ENCODE peak calls at places on chromosomes 4 and X, in five cellular contexts. Q is endothelial cell, R is colonic mucosa, H is GM20000, F is BJ. V is an unnamed sample.

GRCh38 chr4:40980318-40980883 is 230.6 kb downstream of the NSUN7 start:
- DNase-seq in F (no peak), H (peak; percentile 10), R (no peak), Q (peak; percentile 6), V (no peak)

GRCh38 chrX:18973527-18974192 is 10.3 kb downstream of the PHKA2 start:
- DNase-seq in Q (no peak), F (no peak), H (no peak), R (peak; percentile 53), V (no peak)

GRCh38 chr4:54067163-54067562 is 2.8 kb upstream of the CHIC2 start:
- DNase-seq in R (peak; percentile 86), F (no peak), H (no peak), Q (peak; percentile 9), V (no peak)

GRCh38 chr4:67054901-67055300 is 490.4 kb downstream of the CENPC start:
- DNase-seq in F (no peak), Q (no peak), H (no peak), R (no peak), V (no peak)

GRCh38 chr4:145868637-145869409 is 69.8 kb downstream of the ZNF827 start:
- DNase-seq in H (peak; percentile 18), F (no peak), R (no peak), Q (no peak), V (no peak)

GRCh38 chr4:169619518-169619957 is 840 bp upstream of the CLCN3 start:
- DNase-seq in Q (peak; percentile 20), F (no peak), H (peak; percentile 56), R (peak; percentile 78), V (peak; percentile 28)

GRCh38 chr4:31575504-31575903 is 855.3 kb downstream of the PCDH7 start:
- DNase-seq in F (no peak), Q (no peak), R (no peak), H (no peak), V (no peak)

GRCh38 chrX:7948483-7948882 is 21.3 kb upstream of the PNPLA4 start:
- DNase-seq in R (no peak), F (no peak), Q (no peak), H (no peak), V (no peak)

GRCh38 chrX:45126158-45126557 is 74.5 kb downstream of the DIPK2B start:
- DNase-seq in R (no peak), H (no peak), Q (no peak), F (no peak), V (no peak)

GRCh38 chrX:56248492-56248891 is 16.3 kb downstream of the KLF8 start:
- DNase-seq in F (no peak), H (peak; percentile 42), Q (peak; percentile 43), R (peak; percentile 49), V (peak; percentile 33)

GRCh38 chr4:177455591-177455990 is 13.4 kb upstream of the AGA start:
- DNase-seq in F (no peak), R (peak; percentile 77), Q (no peak), H (no peak), V (no peak)

GRCh38 chrX:2410279-2411020 is 90.3 kb downstream of the DHRSX start:
- DNase-seq in R (peak; percentile 76), F (no peak), Q (no peak), H (no peak), V (no peak)

GRCh38 chrX:66150188-66150587 is 13.9 kb upstream of the HEPH start:
- DNase-seq in R (no peak), F (no peak), Q (no peak), H (no peak), V (no peak)

GRCh38 chr4:145351162-145351561 is 130.5 kb upstream of the SMAD1 start:
- DNase-seq in R (no peak), F (no peak), H (no peak), Q (no peak), V (no peak)

GRCh38 chr4:37243061-37243460 is 1.5 kb upstream of the NWD2 start:
- DNase-seq in Q (peak; percentile 12), H (peak; percentile 19), F (no peak), R (no peak), V (no peak)

DNA sequence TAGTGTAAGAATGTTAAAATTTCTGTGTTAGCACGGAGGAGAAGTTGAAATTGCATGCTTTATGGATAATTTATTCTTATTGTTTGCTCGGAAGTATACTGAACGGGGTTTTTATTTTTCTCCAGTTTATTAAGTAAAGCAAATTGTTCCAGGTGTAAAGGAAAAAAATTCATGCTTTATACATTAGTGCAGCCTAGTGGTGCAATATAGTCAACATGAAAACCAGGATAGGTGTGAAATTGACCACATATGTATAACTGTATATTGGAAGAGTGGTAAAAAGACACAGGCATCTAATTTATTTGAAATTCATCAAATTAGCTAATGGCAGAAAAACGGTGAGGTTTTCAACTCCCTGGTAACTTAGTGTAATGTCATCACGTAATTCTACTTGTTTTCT is 959 bp downstream of the BRS3 start:
- DNase-seq in R (no peak), H (no peak), F (no peak), Q (no peak), V (no peak)
- TF ChIP-seq CTCF in R (no peak), H (no peak), F (no peak), Q (no peak), V (no peak)

GRCh38 chrX:104342065-104342464 is 87.3 kb upstream of the ESX1 start:
- DNase-seq in R (no peak), Q (no peak), F (no peak), H (no peak), V (no peak)

GRCh38 chrX:104347860-104348259 is 93.1 kb upstream of the ESX1 start:
- DNase-seq in F (no peak), R (no peak), Q (no peak), H (no peak), V (no peak)

GRCh38 chrX:104343408-104344129 is 88.8 kb upstream of the ESX1 start:
- DNase-seq in F (peak; percentile 47), R (peak; percentile 77), H (peak; percentile 4), Q (peak; percentile 68), V (no peak)
- TF ChIP-seq CTCF in F (peak; percentile 59), R (peak; percentile 57), H (peak; percentile 12), Q (peak; percentile 49), V (peak; percentile 26)

GRCh38 chrX:154717824-154718223 is 33.1 kb downstream of the GAB3 start:
- DNase-seq in R (no peak), F (no peak), Q (no peak), H (no peak), V (no peak)

GRCh38 chrX:154712781-154713391 is 38.0 kb downstream of the GAB3 start:
- DNase-seq in Q (no peak), R (no peak), F (no peak), H (peak; percentile 60), V (no peak)

GRCh38 chrX:154711264-154711663 is 39.6 kb downstream of the GAB3 start:
- DNase-seq in F (no peak), R (no peak), H (no peak), Q (no peak), V (no peak)

GRCh38 chrX:154715825-154716224 is 35.1 kb downstream of the GAB3 start:
- DNase-seq in R (no peak), F (no peak), Q (no peak), H (no peak), V (no peak)

GRCh38 chrX:154714925-154715324 is 36.0 kb downstream of the GAB3 start:
- DNase-seq in F (no peak), H (peak; percentile 42), Q (peak; percentile 50), R (peak; percentile 52), V (no peak)
- TF ChIP-seq CTCF in F (peak; percentile 68), H (peak; percentile 64), Q (peak; percentile 78), R (peak; percentile 82), V (peak; percentile 66)

DNA sequence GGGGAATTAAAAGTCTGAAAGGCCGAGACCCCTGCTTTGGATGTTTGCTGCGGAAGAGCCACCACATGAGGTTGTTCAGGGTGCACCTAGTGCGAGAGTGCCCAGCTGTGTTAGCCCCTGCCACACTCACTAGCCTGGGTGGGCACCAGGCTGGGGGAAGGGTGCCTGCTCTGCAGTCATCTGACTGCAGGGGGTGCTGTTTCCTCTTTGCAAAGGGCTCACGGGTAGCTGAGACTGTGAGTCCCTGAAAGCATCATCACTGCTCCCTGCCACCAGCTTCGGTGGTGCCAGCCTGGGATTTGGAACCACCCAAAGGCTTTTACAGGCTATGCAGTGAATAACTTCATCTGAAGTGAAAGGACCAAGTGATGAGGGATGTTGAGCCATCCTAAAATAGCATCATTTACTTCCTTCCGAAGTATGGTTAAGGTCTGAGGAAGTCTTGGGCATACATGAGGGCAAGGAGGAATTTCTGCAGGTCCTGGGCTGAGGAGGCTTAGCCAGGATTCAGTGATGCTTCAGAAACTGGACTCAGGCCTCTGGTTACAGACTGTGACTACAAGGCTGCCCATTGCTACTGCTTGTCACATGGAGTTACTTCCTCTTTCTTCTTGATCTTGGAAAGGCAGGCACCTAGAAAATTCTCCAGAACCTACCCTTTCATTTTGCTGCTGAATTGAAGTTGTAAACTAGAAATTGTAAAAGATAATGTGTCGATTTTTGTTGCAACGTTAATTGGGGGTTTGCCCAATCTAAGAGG is 293.2 kb upstream of the PRPS2 start:
- DNase-seq in R (no peak), F (no peak), H (peak; percentile 11), Q (peak; percentile 22), V (no peak)
- TF ChIP-seq CTCF in R (peak; percentile 22), F (no peak), H (peak; percentile 3), Q (peak; percentile 48), V (no peak)